ENCODE peak calls at places on chromosomes 6 and 20, in ten cellular contexts. One of them, this sample, is unnamed.

GRCh38 chr20:13772529-13772928 is 12.2 kb downstream of the ESF1 start:
- DNase-seq in dorsolateral prefrontal cortex: no peak
- DNase-seq in left colon: no peak
- DNase-seq in stimulated activated CD4-positive, alpha-beta T cell treated with anti-CD3 and anti-CD28 coated beads, Interleukin-12 subunit alpha, Interleukin-12 subunit beta, amount 100 ng/mL, for 48 hours: no peak
- DNase-seq in WTC11: no peak
- DNase-seq in colonic mucosa: no peak
- DNase-seq in H9: no peak
- DNase-seq in HEK293T: no peak
- DNase-seq in HT-29: no peak
- DNase-seq in MM.1S: no peak
- DNase-seq in this sample: no peak

GRCh38 chr6:49513153-49513989 is 13.6 kb downstream of the GLYATL3 start:
- DNase-seq in dorsolateral prefrontal cortex: no peak
- DNase-seq in left colon: no peak
- DNase-seq in stimulated activated CD4-positive, alpha-beta T cell treated with anti-CD3 and anti-CD28 coated beads, Interleukin-12 subunit alpha, Interleukin-12 subunit beta, amount 100 ng/mL, for 48 hours: no peak
- DNase-seq in HT-29: no peak
- DNase-seq in WTC11: no peak
- DNase-seq in MM.1S: no peak
- DNase-seq in colonic mucosa: no peak
- DNase-seq in HEK293T: no peak
- DNase-seq in H9: no peak
- DNase-seq in this sample: no peak

GRCh38 chr6:133369755-133370154 is 128.6 kb downstream of the EYA4 start:
- DNase-seq in left colon: no peak
- DNase-seq in dorsolateral prefrontal cortex: no peak
- DNase-seq in colonic mucosa: no peak
- DNase-seq in HEK293T: no peak
- DNase-seq in MM.1S: no peak
- DNase-seq in stimulated activated CD4-positive, alpha-beta T cell treated with anti-CD3 and anti-CD28 coated beads, Interleukin-12 subunit alpha, Interleukin-12 subunit beta, amount 100 ng/mL, for 48 hours: no peak
- DNase-seq in WTC11: no peak
- DNase-seq in H9: no peak
- DNase-seq in HT-29: no peak
- DNase-seq in this sample: no peak

GRCh38 chr20:51380401-51381385 is 161.8 kb downstream of the NFATC2 start:
- DNase-seq in MM.1S: no peak
- DNase-seq in dorsolateral prefrontal cortex: no peak
- DNase-seq in HEK293T: no peak
- DNase-seq in stimulated activated CD4-positive, alpha-beta T cell treated with anti-CD3 and anti-CD28 coated beads, Interleukin-12 subunit alpha, Interleukin-12 subunit beta, amount 100 ng/mL, for 48 hours: no peak
- DNase-seq in left colon: no peak
- DNase-seq in H9: no peak
- DNase-seq in HT-29: no peak
- DNase-seq in WTC11: no peak
- DNase-seq in colonic mucosa: no peak
- DNase-seq in this sample: no peak

GRCh38 chr20:10060223-10060622 is 25.4 kb downstream of the ANKEF1 start:
- DNase-seq in HT-29: no peak
- DNase-seq in MM.1S: peak; percentile 27
- DNase-seq in WTC11: no peak
- DNase-seq in dorsolateral prefrontal cortex: no peak
- DNase-seq in H9: no peak
- DNase-seq in stimulated activated CD4-positive, alpha-beta T cell treated with anti-CD3 and anti-CD28 coated beads, Interleukin-12 subunit alpha, Interleukin-12 subunit beta, amount 100 ng/mL, for 48 hours: no peak
- DNase-seq in left colon: no peak
- DNase-seq in colonic mucosa: no peak
- DNase-seq in HEK293T: no peak
- DNase-seq in this sample: no peak

GRCh38 chr6:3850451-3851203 is 1.5 kb downstream of the FAM50B start:
- DNase-seq in H9: no peak
- DNase-seq in MM.1S: no peak
- DNase-seq in HEK293T: no peak
- DNase-seq in stimulated activated CD4-positive, alpha-beta T cell treated with anti-CD3 and anti-CD28 coated beads, Interleukin-12 subunit alpha, Interleukin-12 subunit beta, amount 100 ng/mL, for 48 hours: no peak
- DNase-seq in WTC11: no peak
- DNase-seq in left colon: no peak
- DNase-seq in dorsolateral prefrontal cortex: no peak
- DNase-seq in colonic mucosa: no peak
- DNase-seq in HT-29: no peak
- DNase-seq in this sample: no peak

GRCh38 chr6:9186148-9186547 is 750.8 kb upstream of the SLC35B3 start:
- DNase-seq in HT-29: no peak
- DNase-seq in left colon: no peak
- DNase-seq in dorsolateral prefrontal cortex: no peak
- DNase-seq in stimulated activated CD4-positive, alpha-beta T cell treated with anti-CD3 and anti-CD28 coated beads, Interleukin-12 subunit alpha, Interleukin-12 subunit beta, amount 100 ng/mL, for 48 hours: no peak
- DNase-seq in colonic mucosa: no peak
- DNase-seq in H9: no peak
- DNase-seq in WTC11: no peak
- DNase-seq in HEK293T: no peak
- DNase-seq in MM.1S: no peak
- DNase-seq in this sample: no peak

GRCh38 chr6:125714431-125715090 is 34.9 kb upstream of the HEY2 start:
- DNase-seq in WTC11: no peak
- DNase-seq in MM.1S: peak; percentile 84
- DNase-seq in HEK293T: no peak
- DNase-seq in stimulated activated CD4-positive, alpha-beta T cell treated with anti-CD3 and anti-CD28 coated beads, Interleukin-12 subunit alpha, Interleukin-12 subunit beta, amount 100 ng/mL, for 48 hours: no peak
- DNase-seq in colonic mucosa: no peak
- DNase-seq in dorsolateral prefrontal cortex: no peak
- DNase-seq in left colon: peak; percentile 11
- DNase-seq in HT-29: no peak
- DNase-seq in H9: no peak
- DNase-seq in this sample: no peak

GRCh38 chr20:43188861-43189613 is 669 bp downstream of the PTPRT start:
- DNase-seq in HEK293T: no peak
- DNase-seq in dorsolateral prefrontal cortex: no peak
- DNase-seq in H9: peak; percentile 33
- DNase-seq in stimulated activated CD4-positive, alpha-beta T cell treated with anti-CD3 and anti-CD28 coated beads, Interleukin-12 subunit alpha, Interleukin-12 subunit beta, amount 100 ng/mL, for 48 hours: no peak
- DNase-seq in left colon: no peak
- DNase-seq in colonic mucosa: no peak
- DNase-seq in HT-29: no peak
- DNase-seq in WTC11: peak; percentile 30
- DNase-seq in MM.1S: no peak
- DNase-seq in this sample: no peak

GRCh38 chr20:37529214-37529967 is 1.7 kb upstream of the BLCAP start:
- DNase-seq in colonic mucosa: no peak
- DNase-seq in left colon: no peak
- DNase-seq in MM.1S: no peak
- DNase-seq in dorsolateral prefrontal cortex: no peak
- DNase-seq in HT-29: no peak
- DNase-seq in H9: peak; percentile 20
- DNase-seq in WTC11: no peak
- DNase-seq in HEK293T: no peak
- DNase-seq in stimulated activated CD4-positive, alpha-beta T cell treated with anti-CD3 and anti-CD28 coated beads, Interleukin-12 subunit alpha, Interleukin-12 subunit beta, amount 100 ng/mL, for 48 hours: no peak
- DNase-seq in this sample: peak; percentile 32

GRCh38 chr6:16168858-16169257 is 40.0 kb downstream of the MYLIP start:
- DNase-seq in dorsolateral prefrontal cortex: no peak
- DNase-seq in MM.1S: peak; percentile 28
- DNase-seq in HEK293T: no peak
- DNase-seq in colonic mucosa: no peak
- DNase-seq in H9: no peak
- DNase-seq in WTC11: no peak
- DNase-seq in HT-29: peak; percentile 36
- DNase-seq in stimulated activated CD4-positive, alpha-beta T cell treated with anti-CD3 and anti-CD28 coated beads, Interleukin-12 subunit alpha, Interleukin-12 subunit beta, amount 100 ng/mL, for 48 hours: no peak
- DNase-seq in left colon: no peak
- DNase-seq in this sample: no peak

GRCh38 chr6:169042061-169042460 is 211.6 kb downstream of the THBS2 start:
- DNase-seq in colonic mucosa: no peak
- DNase-seq in WTC11: no peak
- DNase-seq in dorsolateral prefrontal cortex: no peak
- DNase-seq in left colon: no peak
- DNase-seq in HEK293T: no peak
- DNase-seq in MM.1S: no peak
- DNase-seq in HT-29: no peak
- DNase-seq in H9: no peak
- DNase-seq in stimulated activated CD4-positive, alpha-beta T cell treated with anti-CD3 and anti-CD28 coated beads, Interleukin-12 subunit alpha, Interleukin-12 subunit beta, amount 100 ng/mL, for 48 hours: no peak
- DNase-seq in this sample: no peak

GRCh38 chr6:170402318-170403040 is 95.9 kb downstream of the FAM120B start:
- DNase-seq in colonic mucosa: no peak
- DNase-seq in stimulated activated CD4-positive, alpha-beta T cell treated with anti-CD3 and anti-CD28 coated beads, Interleukin-12 subunit alpha, Interleukin-12 subunit beta, amount 100 ng/mL, for 48 hours: no peak
- DNase-seq in dorsolateral prefrontal cortex: no peak
- DNase-seq in HEK293T: no peak
- DNase-seq in MM.1S: no peak
- DNase-seq in left colon: no peak
- DNase-seq in WTC11: no peak
- DNase-seq in HT-29: no peak
- DNase-seq in H9: no peak
- DNase-seq in this sample: no peak

This sample was measured in CMK.